ENCODE peak calls at places on chromosomes 16 and 17, in six cellular contexts. U is A549, Q is H1, W is WTC11, M is K562, R is HepG2. T is an unnamed sample.

GRCh38 chr17:73292031-73292531 is 19.7 kb downstream of the CDC42EP4 start:
- DNase-seq in M (no peak), Q (no peak), R (no peak), W (no peak), U (peak; percentile 49), T (peak; percentile 74)

GRCh38 chr17:18987862-18988545 is 16.6 kb downstream of the FAM83G start:
- DNase-seq in W (no peak), Q (no peak), M (no peak), U (no peak), R (no peak), T (no peak)

GRCh38 chr17:61981323-61981722 is 53.5 kb upstream of the INTS2 start:
- DNase-seq in R (no peak), W (no peak), U (no peak), M (no peak), Q (no peak), T (no peak)

GRCh38 chr16:28192811-28193529 is 18.8 kb downstream of the XPO6 start:
- DNase-seq in Q (no peak), W (no peak), U (no peak), R (no peak), M (no peak), T (no peak)

GRCh38 chr17:81004336-81005015 is 12.8 kb downstream of the CHMP6 start:
- DNase-seq in R (no peak), Q (no peak), U (no peak), M (no peak), W (no peak), T (no peak)

GRCh38 chr17:63222655-63223054 is 223.5 kb downstream of the CYB561 start:
- DNase-seq in Q (no peak), R (no peak), U (peak; percentile 14), M (no peak), W (no peak), T (peak; percentile 20)

GRCh38 chr17:45748911-45749310 is 35.2 kb upstream of the CRHR1 start:
- DNase-seq in U (no peak), W (no peak), Q (no peak), M (no peak), R (no peak), T (no peak)

GRCh38 chr16:49700222-49700927 is 155.5 kb downstream of the ZNF423 start:
- DNase-seq in Q (peak; percentile 68), M (no peak), U (no peak), W (no peak), R (no peak), T (no peak)

GRCh38 chr17:15380447-15380846 is 39.0 kb upstream of the TEKT3 start:
- DNase-seq in M (peak; percentile 16), Q (no peak), U (no peak), W (no peak), R (no peak), T (no peak)

GRCh38 chr16:77158293-77158692 is 32.7 kb upstream of the MON1B start:
- DNase-seq in Q (no peak), M (no peak), W (no peak), R (no peak), U (no peak), T (no peak)

GRCh38 chr17:76124582-76125390 is 16.3 kb downstream of the FOXJ1 start:
- DNase-seq in W (peak; percentile 68), U (peak; percentile 66), M (peak; percentile 77), R (no peak), Q (peak; percentile 75), T (no peak)

GRCh38 chr17:75439287-75439686 is 17.1 kb upstream of the TMEM94 start:
- DNase-seq in U (peak; percentile 52), R (no peak), M (no peak), W (no peak), Q (no peak), T (no peak)

GRCh38 chr17:83177611-83178532 is 98.5 kb downstream of the METRNL start:
- DNase-seq in R (no peak), U (no peak), M (no peak), Q (peak; percentile 29), W (peak; percentile 7), T (no peak)

GRCh38 chr17:28777178-28777577 is 33.4 kb downstream of the TRAF4 start:
- DNase-seq in R (no peak), Q (no peak), U (no peak), W (no peak), M (no peak), T (no peak)

GRCh38 chr16:4404247-4404966 is 12.0 kb downstream of the CORO7 start:
- DNase-seq in U (peak; percentile 77), R (peak; percentile 51), Q (peak; percentile 93), W (peak; percentile 93), M (peak; percentile 72), T (peak; percentile 44)

GRCh38 chr17:32241521-32242094 is 24.0 kb upstream of the RHBDL3 start:
- DNase-seq in U (no peak), W (no peak), M (no peak), R (no peak), Q (no peak), T (no peak)

GRCh38 chr16:68444058-68444657 is 4.2 kb downstream of the SMPD3 start:
- DNase-seq in Q (peak; percentile 77), U (no peak), W (peak; percentile 76), M (peak; percentile 20), R (peak; percentile 43), T (peak; percentile 44)

GRCh38 chr17:82003411-82004381 is 19.0 kb downstream of the CENPX start:
- DNase-seq in R (peak; percentile 92), W (no peak), U (peak; percentile 90), M (no peak), Q (peak; percentile 51), T (peak; percentile 93)

GRCh38 chr16:65576139-65576538 is 454.3 kb upstream of the CDH11 start:
- DNase-seq in W (no peak), U (no peak), M (no peak), Q (no peak), R (no peak), T (no peak)

GRCh38 chr17:43570518-43570928 is 24.4 kb upstream of the ETV4 start:
- DNase-seq in R (no peak), M (no peak), U (peak; percentile 43), W (no peak), Q (no peak), T (no peak)

GRCh38 chr16:14056970-14057369 is 14.1 kb upstream of the MRTFB start:
- DNase-seq in M (no peak), W (no peak), R (no peak), Q (no peak), U (no peak), T (peak; percentile 83)

GRCh38 chr17:78995022-78995760 is 14.4 kb downstream of the CANT1 start:
- DNase-seq in U (no peak), W (no peak), M (no peak), R (no peak), Q (no peak), T (no peak)

GRCh38 chr17:77811521-77811920 is 147.0 kb upstream of the TNRC6C start:
- DNase-seq in W (no peak), Q (no peak), R (no peak), U (no peak), M (no peak), T (no peak)

GRCh38 chr17:235831-236640 is 54.6 kb upstream of the DOC2B start:
- DNase-seq in W (no peak), U (no peak), R (no peak), M (no peak), Q (peak; percentile 20), T (no peak)

GRCh38 chr16:85391769-85392583 is 221.1 kb upstream of the GSE1 start:
- DNase-seq in W (peak; percentile 4), Q (peak; percentile 13), U (no peak), M (no peak), R (no peak), T (no peak)

GRCh38 chr17:56948491-56948890 is 12.4 kb downstream of the COIL start:
- DNase-seq in U (no peak), W (no peak), R (no peak), Q (no peak), M (no peak), T (no peak)

GRCh38 chr17:3762922-3763776 is 37.8 kb downstream of the ITGAE start:
- DNase-seq in W (no peak), Q (no peak), U (no peak), R (no peak), M (no peak), T (no peak)

GRCh38 chr17:44266402-44267164 is 1.4 kb downstream of the SLC4A1 start:
- DNase-seq in R (no peak), Q (no peak), M (peak; percentile 93), W (no peak), U (peak; percentile 45), T (no peak)

GRCh38 chr16:49661465-49662187 is 194.3 kb downstream of the ZNF423 start:
- DNase-seq in Q (no peak), R (no peak), M (no peak), W (no peak), U (no peak), T (no peak)

GRCh38 chr17:62693616-62694415 is 66.3 kb downstream of the MRC2 start:
- DNase-seq in W (no peak), U (no peak), M (no peak), Q (no peak), R (no peak), T (no peak)

GRCh38 chr16:89371386-89371785 is 119.0 kb downstream of the ANKRD11 start:
- DNase-seq in U (no peak), R (no peak), M (no peak), W (no peak), Q (no peak), T (no peak)

GRCh38 chr17:17109231-17109630 is 67.0 kb downstream of the MPRIP start:
- DNase-seq in M (no peak), W (no peak), U (peak; percentile 40), R (no peak), Q (no peak), T (no peak)
- TF ChIP-seq JUN in M (no peak), W (no peak), U (no peak), R (no peak), Q (no peak), T (no peak)

DNA sequence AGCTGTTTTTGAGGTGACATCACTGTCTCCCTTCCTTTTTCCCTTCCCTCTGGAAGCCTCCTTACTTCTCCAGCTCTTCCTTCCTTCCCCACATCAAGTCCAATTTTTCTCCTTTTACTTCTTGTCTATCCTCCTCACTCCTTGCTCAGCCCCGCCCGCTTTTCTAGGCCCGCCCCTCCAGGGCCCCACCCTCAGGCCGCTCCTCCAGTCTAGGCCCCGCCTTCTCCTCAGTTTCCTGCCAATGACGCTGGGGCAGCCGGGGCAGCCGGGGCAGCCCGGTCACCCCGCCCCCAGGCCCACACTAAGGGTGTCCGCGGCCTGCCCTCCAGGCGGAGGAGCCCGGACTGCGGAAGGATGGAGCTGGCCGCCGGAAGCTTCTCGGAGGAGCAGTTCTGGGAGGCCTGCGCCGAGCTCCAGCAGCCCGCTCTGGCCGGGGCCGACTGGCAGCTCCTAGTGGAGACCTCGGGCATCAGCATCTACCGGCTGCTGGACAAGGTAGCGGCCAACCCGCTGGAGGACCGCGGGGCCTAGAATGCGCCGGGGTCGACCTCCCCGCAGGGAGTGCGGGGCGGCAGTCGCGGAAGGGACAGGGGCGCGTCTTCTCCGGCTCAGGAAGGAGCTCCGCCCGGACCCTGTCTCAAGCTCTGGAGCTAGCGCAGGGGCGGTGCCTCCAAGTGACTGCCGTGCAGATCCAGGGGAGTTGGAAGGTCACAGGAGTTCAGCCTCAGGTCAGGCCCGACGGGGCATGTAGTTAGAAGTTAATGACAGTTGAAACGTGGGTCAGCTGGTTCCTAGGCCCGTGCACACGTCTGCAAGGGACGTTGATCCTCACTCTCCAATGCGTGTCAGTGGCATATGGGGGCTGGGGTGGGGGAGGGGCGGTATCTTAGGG is at the start of gene PCTP:
- DNase-seq in R (peak; percentile 87), W (peak; percentile 96), M (peak; percentile 97), U (peak; percentile 94), Q (peak; percentile 96), T (peak; percentile 88)
- TF ChIP-seq CTCF in R (peak; percentile 50), W (no peak), M (peak; percentile 56), U (peak; percentile 5), Q (peak; percentile 36), T (peak; percentile 37)

GRCh38 chr16:56401482-56401881 is 23.9 kb downstream of the AMFR start:
- DNase-seq in R (peak; percentile 42), Q (peak; percentile 51), U (peak; percentile 55), W (peak; percentile 32), M (peak; percentile 23), T (no peak)
- TF ChIP-seq JUN in R (no peak), Q (no peak), U (no peak), W (no peak), M (no peak), T (no peak)

GRCh38 chr16:10368984-10369551 is 16.8 kb upstream of the ATF7IP2 start:
- DNase-seq in R (peak; percentile 47), M (peak; percentile 25), U (peak; percentile 34), Q (no peak), W (no peak), T (no peak)
- TF ChIP-seq CTCF in R (peak; percentile 54), M (peak; percentile 47), U (no peak), Q (peak; percentile 44), W (no peak), T (peak; percentile 23)

T was measured in endothelial cell of umbilical vein.